ENCODE peak calls at places on chromosomes 5 and 9, in eight cellular contexts. T is cardiac fibroblast; D is retinal pigment epithelial cell; H is right cardiac atrium; U is AG10803; J is CD8-positive, alpha-beta memory T cell; L is aorta; X is left ventricle myocardium inferior. A is an unnamed sample.
A peak's percentile ranks its signal among the peaks of the same experiment; 100 is the strongest.

GRCh38 chr5:9507974-9508373 is 37.9 kb downstream of the SEMA5A start:
- DNase-seq in J (no peak), T (peak; percentile 83), L (no peak), D (no peak), H (no peak), U (peak; percentile 83), X (no peak), A (no peak)

GRCh38 chr5:83433891-83434290 is 37.7 kb upstream of the VCAN start:
- DNase-seq in D (no peak), L (no peak), T (no peak), X (no peak), H (no peak), U (peak; percentile 51), J (no peak), A (no peak)

GRCh38 chr9:104025945-104026344 is 68.2 kb upstream of the SMC2 start:
- DNase-seq in J (no peak), X (no peak), H (no peak), L (no peak), U (peak; percentile 6), T (peak; percentile 27), D (no peak), A (no peak)

GRCh38 chr5:150763023-150763793 is 4.4 kb upstream of the DCTN4 start:
- DNase-seq in T (peak; percentile 96), X (peak; percentile 57), H (peak; percentile 67), U (peak; percentile 81), J (no peak), L (peak; percentile 65), D (peak; percentile 38), A (peak; percentile 95)

GRCh38 chr9:98071737-98072136 is 15.2 kb downstream of the NANS start:
- DNase-seq in U (no peak), H (no peak), X (no peak), L (no peak), J (no peak), T (no peak), D (no peak), A (no peak)

GRCh38 chr5:112338681-112339337 is 80.3 kb downstream of the EPB41L4A start:
- DNase-seq in H (no peak), L (no peak), U (peak; percentile 54), D (peak; percentile 70), X (no peak), J (no peak), T (peak; percentile 90), A (peak; percentile 92)

GRCh38 chr9:124674651-124675050 is 96.5 kb downstream of the NR6A1 start:
- DNase-seq in U (no peak), J (no peak), D (no peak), L (no peak), H (no peak), X (no peak), T (no peak), A (no peak)

GRCh38 chr5:115992848-115993350 is 30.6 kb downstream of the LVRN start:
- DNase-seq in L (no peak), H (no peak), T (no peak), D (no peak), J (no peak), U (peak; percentile 13), X (no peak), A (no peak)

GRCh38 chr5:159099049-159099760 is 511 bp downstream of the EBF1 start:
- DNase-seq in T (peak; percentile 66), J (peak; percentile 64), H (peak; percentile 36), U (peak; percentile 59), X (no peak), L (peak; percentile 62), D (no peak), A (no peak)

GRCh38 chr9:125682340-125682739 is 24.7 kb downstream of the MAPKAP1 start:
- DNase-seq in X (no peak), J (no peak), H (no peak), U (no peak), L (no peak), T (no peak), D (no peak), A (no peak)

GRCh38 chr5:78236046-78236445 is 58.5 kb downstream of the AP3B1 start:
- DNase-seq in D (no peak), H (no peak), J (no peak), T (no peak), U (no peak), L (no peak), X (no peak), A (no peak)

GRCh38 chr9:69207503-69207902 is 33.4 kb downstream of the TJP2 start:
- DNase-seq in U (no peak), J (no peak), L (no peak), H (no peak), X (peak; percentile 45), T (no peak), D (no peak), A (no peak)

GRCh38 chr9:21323091-21323490 is 12.1 kb downstream of the KLHL9 start:
- DNase-seq in H (no peak), J (no peak), D (no peak), U (no peak), T (no peak), X (no peak), L (no peak), A (no peak)

GRCh38 chr5:173689171-173689676 is 72.8 kb upstream of the BOD1 start:
- DNase-seq in U (no peak), T (peak; percentile 21), X (no peak), H (no peak), L (no peak), D (no peak), J (no peak), A (peak; percentile 74)

GRCh38 chr5:102792705-102793104 is 37.6 kb downstream of the PAM start:
- DNase-seq in L (no peak), J (no peak), D (no peak), T (peak; percentile 19), H (no peak), X (no peak), U (peak; percentile 24), A (no peak)

GRCh38 chr9:134811673-134812668 is 68.6 kb upstream of the FCN2 start:
- DNase-seq in D (no peak), J (no peak), T (peak; percentile 66), X (no peak), H (no peak), L (no peak), U (peak; percentile 99), A (no peak)

GRCh38 chr5:167208911-167209310 is 1082.5 kb upstream of the WWC1 start:
- DNase-seq in T (peak; percentile 12), H (no peak), D (peak; percentile 30), L (no peak), U (peak; percentile 28), X (no peak), J (no peak), A (no peak)

GRCh38 chr9:110260911-110261310 is 4.6 kb upstream of the TXN start:
- DNase-seq in X (no peak), H (no peak), L (no peak), D (no peak), U (peak; percentile 67), J (no peak), T (no peak), A (no peak)

GRCh38 chr9:127974769-127975261 is 6.0 kb downstream of the EEIG1 start:
- DNase-seq in U (peak; percentile 80), H (peak; percentile 63), X (no peak), J (no peak), D (no peak), L (peak; percentile 82), T (peak; percentile 56), A (no peak)

GRCh38 chr5:14742427-14743010 is 78.0 kb downstream of the OTULIN start:
- DNase-seq in U (no peak), H (no peak), T (no peak), X (no peak), J (no peak), D (no peak), L (no peak), A (no peak)

GRCh38 chr9:137307255-137308101 is 5.4 kb upstream of the NRARP start:
- DNase-seq in J (no peak), T (no peak), H (no peak), U (no peak), L (peak; percentile 63), X (peak; percentile 15), D (no peak), A (no peak)

GRCh38 chr9:124486778-124487490 is 20.3 kb downstream of the NR5A1 start:
- DNase-seq in D (no peak), U (no peak), L (no peak), H (no peak), J (no peak), T (no peak), X (no peak), A (no peak)

GRCh38 chr9:118595719-118596305 is 773.4 kb downstream of the BRINP1 start:
- DNase-seq in U (peak; percentile 69), H (no peak), J (no peak), X (no peak), L (no peak), D (peak; percentile 40), T (peak; percentile 5), A (no peak)

GRCh38 chr9:117377046-117377445 is 37.8 kb downstream of the ASTN2 start:
- DNase-seq in X (no peak), T (no peak), L (no peak), U (no peak), J (no peak), D (no peak), H (no peak), A (no peak)

GRCh38 chr5:122515709-122516431 is 203.8 kb downstream of the SNCAIP start:
- DNase-seq in X (no peak), H (peak; percentile 25), L (peak; percentile 62), J (no peak), D (peak; percentile 48), U (peak; percentile 79), T (peak; percentile 88), A (peak; percentile 29)

GRCh38 chr5:1548702-1549523 is 25.2 kb upstream of the LPCAT1 start:
- DNase-seq in L (no peak), J (no peak), H (no peak), U (no peak), T (no peak), X (no peak), D (no peak), A (no peak)
- H3K4me3 ChIP-seq in L (no peak overlapping the region), J (no peak overlapping the region), H (no peak overlapping the region), U (no peak overlapping the region), T (no peak overlapping the region), X (no peak overlapping the region), D (no peak overlapping the region), A (no peak overlapping the region)

DNA sequence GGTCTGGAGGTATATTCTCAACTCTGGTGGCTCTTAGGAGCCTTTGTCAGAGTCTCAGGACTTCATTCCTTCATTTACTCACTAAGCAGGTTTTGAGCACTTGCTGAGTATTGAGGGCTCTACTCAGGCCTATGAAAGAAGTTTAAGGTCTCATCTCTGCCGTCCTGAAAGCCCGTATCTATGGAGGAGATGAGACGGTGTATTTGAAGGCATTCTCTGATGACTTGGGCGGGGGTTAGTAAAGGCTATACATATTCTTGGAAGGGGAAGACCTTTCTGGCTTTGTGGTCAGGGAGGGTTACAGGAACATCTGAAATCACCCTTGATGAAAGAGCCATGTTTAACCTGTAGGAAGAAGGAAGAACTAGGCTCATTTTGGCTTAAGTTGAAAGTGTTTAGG is 21.9 kb downstream of the RASGRF2 start:
- DNase-seq in L (no peak), U (no peak), T (no peak), D (no peak), X (no peak), J (no peak), H (no peak), A (no peak)
- H3K4me3 ChIP-seq in L (no peak overlapping the region), U (no peak overlapping the region), T (no peak overlapping the region), D (no peak overlapping the region), X (no peak overlapping the region), J (no peak overlapping the region), H (no peak overlapping the region), A (no peak overlapping the region)

GRCh38 chr5:141623621-141624020 is 4.8 kb upstream of the DIAPH1 start:
- DNase-seq in T (no peak), J (no peak), D (no peak), H (no peak), X (no peak), U (peak; percentile 61), L (no peak), A (no peak)
- H3K4me3 ChIP-seq in T (no peak overlapping the region), J (no peak overlapping the region), D (no peak overlapping the region), H (no peak overlapping the region), X (no peak overlapping the region), U (no peak overlapping the region), L (no peak overlapping the region), A (no peak overlapping the region)

GRCh38 chr5:40033009-40033408 is 608.2 kb upstream of the DAB2 start:
- DNase-seq in L (no peak), U (no peak), D (no peak), J (no peak), T (no peak), X (no peak), H (no peak), A (no peak)
- H3K4me3 ChIP-seq in L (no peak overlapping the region), U (no peak overlapping the region), D (no peak overlapping the region), J (no peak overlapping the region), T (no peak overlapping the region), X (no peak overlapping the region), H (no peak overlapping the region), A (no peak overlapping the region)

A was measured in epithelial cell of proximal tubule.